ENCODE peak calls at places on chromosomes 16 and 17, in ten cellular contexts. M is SK-N-SH; W is CD8-positive, alpha-beta T cell; E is GM12878; A is A549; P is GM23338; I is uterus; J is gastrocnemius medialis; U is esophagus muscularis mucosa; D is lower lobe of right lung. S is an unnamed sample. For H3K4me1, the result is how much of the 10 kb centered on the place peaks cover.

GRCh38 chr16:68444058-68444657 is 4.2 kb downstream of the SMPD3 start:
- DNase-seq in P (peak), A (no peak), D (no peak), U (no peak), E (no peak), M (no peak), J (no peak), I (no peak), W (no peak), S (peak)

GRCh38 chr16:17476414-17477259 is 5.9 kb upstream of the XYLT1 start:
- DNase-seq in D (no peak), M (peak), J (no peak), W (peak), U (no peak), P (peak), A (peak), E (no peak), I (no peak), S (peak)

GRCh38 chr17:41393826-41394225 is 3.6 kb downstream of the KRT31 start:
- DNase-seq in P (no peak), J (no peak), I (no peak), D (no peak), M (no peak), U (no peak), W (no peak), A (no peak), E (no peak), S (no peak)

GRCh38 chr17:40915199-40915661 is 22.2 kb downstream of the KRT23 start:
- DNase-seq in A (peak), M (no peak), I (no peak), E (peak), D (no peak), J (no peak), U (no peak), P (no peak), W (no peak), S (no peak)

GRCh38 chr17:22490399-22490798 is 798.1 kb downstream of the KCNJ18 start:
- DNase-seq in A (no peak), U (no peak), D (no peak), M (no peak), J (no peak), P (no peak), W (no peak), E (no peak), I (no peak), S (no peak)

GRCh38 chr16:15829460-15829859 is 27.4 kb downstream of the MYH11 start:
- DNase-seq in P (peak), E (no peak), M (no peak), W (no peak), A (no peak), D (peak), I (peak), J (peak), U (peak), S (peak)

GRCh38 chr16:57000271-57001025 is 11.1 kb downstream of the NLRC5 start:
- DNase-seq in A (peak), W (peak), M (no peak), P (no peak), I (peak), E (peak), U (no peak), D (no peak), J (no peak), S (no peak)

GRCh38 chr17:77495575-77495974 is 354.8 kb downstream of the SEC14L1 start:
- DNase-seq in W (no peak), P (no peak), U (no peak), J (no peak), M (peak), E (no peak), D (no peak), A (no peak), I (no peak), S (no peak)

GRCh38 chr16:69270395-69270794 is 40.8 kb upstream of the VPS4A start:
- DNase-seq in A (no peak), M (no peak), D (no peak), W (no peak), U (no peak), E (no peak), J (no peak), P (no peak), I (no peak), S (no peak)

GRCh38 chr16:47446431-47446830 is 14.4 kb downstream of the ITFG1 start:
- DNase-seq in W (no peak), J (no peak), I (no peak), A (no peak), U (no peak), M (no peak), D (no peak), E (no peak), P (no peak), S (no peak)

GRCh38 chr16:71894229-71894920 is 956 bp upstream of the IST1 start:
- DNase-seq in A (no peak), M (peak), E (no peak), W (peak), D (peak), P (peak), U (no peak), J (peak), I (peak), S (peak)

GRCh38 chr17:1374426-1375177 is 25.4 kb downstream of the YWHAE start:
- DNase-seq in W (no peak), M (no peak), I (no peak), J (no peak), E (no peak), P (no peak), U (no peak), A (no peak), D (no peak), S (no peak)

GRCh38 chr17:74212262-74212912 is 984 bp upstream of the TTYH2 start:
- DNase-seq in A (no peak), D (peak), I (peak), J (no peak), W (peak), M (no peak), E (no peak), U (no peak), P (peak), S (no peak)

GRCh38 chr17:57597531-57598453 is 147.3 kb downstream of the CCDC182 start:
- DNase-seq in W (no peak), I (peak), A (peak), J (no peak), E (no peak), P (peak), M (peak), U (no peak), D (peak), S (peak)

GRCh38 chr17:83101805-83102480 is 22.5 kb downstream of the METRNL start:
- DNase-seq in A (no peak), U (no peak), P (no peak), D (peak), W (no peak), M (no peak), I (no peak), E (no peak), J (no peak), S (peak)

GRCh38 chr16:21222495-21223337 is 10.8 kb upstream of the ANKS4B start:
- DNase-seq in A (no peak), P (peak), U (no peak), W (no peak), D (no peak), J (no peak), E (no peak), M (no peak), I (no peak), S (no peak)

GRCh38 chr17:954431-955164 is 25.0 kb downstream of the NXN start:
- DNase-seq in W (no peak), P (peak), I (peak), E (no peak), J (no peak), A (peak), U (no peak), M (no peak), D (peak), S (no peak)

GRCh38 chr16:78866556-78866955 is 734.0 kb downstream of the MAF start:
- DNase-seq in A (no peak), D (no peak), M (no peak), U (no peak), J (peak), W (no peak), I (no peak), E (no peak), P (no peak), S (no peak)

GRCh38 chr17:53032861-53033271 is 789.9 kb upstream of the KIF2B start:
- DNase-seq in P (peak), J (no peak), D (no peak), W (no peak), E (no peak), U (no peak), I (no peak), A (no peak), M (peak), S (no peak)

GRCh38 chr16:85847681-85848601 is 48.4 kb downstream of the COX4I1 start:
- DNase-seq in J (no peak), M (no peak), D (no peak), A (no peak), P (no peak), E (no peak), W (no peak), U (no peak), I (no peak), S (peak)

GRCh38 chr17:80869476-80869875 is 122.2 kb upstream of the CHMP6 start:
- DNase-seq in J (no peak), P (no peak), I (no peak), A (no peak), U (no peak), D (peak), E (no peak), M (no peak), W (no peak), S (no peak)

GRCh38 chr16:29814592-29814991 is 1.4 kb upstream of the PAGR1 start:
- DNase-seq in W (no peak), P (peak), I (no peak), U (no peak), D (no peak), E (no peak), A (no peak), J (no peak), M (no peak), S (peak)

GRCh38 chr16:84836967-84837366 is 17.2 kb downstream of the CRISPLD2 start:
- DNase-seq in P (no peak), D (peak), I (no peak), J (no peak), U (no peak), A (no peak), M (peak), W (no peak), E (no peak), S (no peak)

GRCh38 chr17:80267391-80267790 is 6.7 kb downstream of the RNF213 start:
- DNase-seq in P (no peak), W (peak), I (no peak), A (no peak), M (no peak), J (no peak), D (no peak), E (no peak), U (no peak), S (no peak)

GRCh38 chr16:79808731-79809130 is 208.2 kb upstream of the MAF start:
- DNase-seq in D (no peak), W (no peak), M (no peak), J (no peak), U (peak), I (no peak), P (no peak), E (no peak), A (no peak), S (no peak)

GRCh38 chr16:72856797-72857196 is 191.1 kb downstream of the ZFHX3 start:
- DNase-seq in P (peak), D (no peak), I (no peak), M (peak), U (no peak), E (no peak), J (no peak), W (no peak), A (peak), S (no peak)

GRCh38 chr16:85570213-85570734 is 42.8 kb upstream of the GSE1 start:
- DNase-seq in W (peak), M (no peak), D (no peak), J (no peak), I (no peak), U (no peak), E (no peak), A (no peak), P (no peak), S (no peak)

GRCh38 chr17:560379-560935 is 154.2 kb downstream of the VPS53 start:
- DNase-seq in E (no peak), I (no peak), P (no peak), J (no peak), W (no peak), A (no peak), U (no peak), M (no peak), D (no peak), S (peak)

GRCh38 chr17:11122908-11123307 is 118.1 kb upstream of the SHISA6 start:
- DNase-seq in P (no peak), J (no peak), I (peak), M (no peak), A (no peak), U (no peak), D (no peak), E (no peak), W (no peak), S (no peak)

GRCh38 chr16:90078594-90078895 is 1.4 kb upstream of the PRDM7 start:
- DNase-seq in P (no peak), M (no peak), D (no peak), U (no peak), A (no peak), E (no peak), J (no peak), I (no peak), W (no peak), S (no peak)

GRCh38 chr16:4678596-4678995 is 14.8 kb upstream of the NUDT16L1 start:
- DNase-seq in U (no peak), J (no peak), E (no peak), W (no peak), D (no peak), M (no peak), I (no peak), A (no peak), P (no peak), S (no peak)

GRCh38 chr16:4680673-4681470 is 12.5 kb upstream of the NUDT16L1 start:
- DNase-seq in W (peak), I (no peak), A (no peak), D (peak), E (no peak), M (no peak), J (no peak), P (no peak), U (no peak), S (no peak)

GRCh38 chr16:4679156-4679853 is 14.1 kb upstream of the NUDT16L1 start:
- DNase-seq in A (no peak), E (no peak), U (no peak), P (no peak), D (peak), W (peak), I (peak), J (no peak), M (peak), S (peak)

GRCh38 chr16:4681471-4682083 is 11.8 kb upstream of the NUDT16L1 start:
- DNase-seq in U (no peak), E (no peak), D (peak), W (peak), P (no peak), I (no peak), A (no peak), J (no peak), M (no peak), S (peak)

GRCh38 chr16:4679854-4680636 is 13.3 kb upstream of the NUDT16L1 start:
- DNase-seq in P (no peak), A (no peak), J (no peak), E (no peak), U (no peak), I (peak), W (peak), M (no peak), D (peak), S (peak)
- H3K4me3 ChIP-seq in P (no peak), A (no peak), J (peak), E (no peak), U (peak), I (peak), W (no peak), M (no peak), D (peak), S (no peak)

GRCh38 chr17:35757243-35757642 is 3.4 kb upstream of the C17orf50 start:
- DNase-seq in D (no peak), U (no peak), J (no peak), M (no peak), I (no peak), A (no peak), W (no peak), P (no peak), E (no peak), S (no peak)
- TF ChIP-seq CTCF in D (no peak), U (no peak), J (no peak), M (no peak), I (no peak), A (no peak), W (no peak), P (no peak), E (no peak), S (no peak)

DNA sequence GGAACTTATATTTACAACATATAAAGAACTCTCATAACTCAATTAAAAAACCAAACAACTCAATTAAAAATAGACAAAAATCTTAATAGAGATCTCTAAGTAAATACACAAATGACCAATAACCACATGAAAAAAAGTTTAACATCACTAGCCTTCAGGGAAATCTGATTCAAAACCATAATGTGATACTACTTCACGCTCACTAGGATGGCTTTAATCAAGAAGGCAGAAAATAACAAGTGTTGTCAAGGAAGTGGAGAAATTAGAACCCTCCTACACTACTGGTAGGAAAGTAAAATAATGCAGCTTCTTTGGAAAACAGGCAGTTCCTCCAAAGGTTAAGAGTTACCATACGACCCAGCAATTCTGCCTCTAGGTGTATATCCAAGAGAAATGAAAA is 8.4 kb downstream of the PHF12 start:
- DNase-seq in D (no peak), P (no peak), M (no peak), U (no peak), E (no peak), J (no peak), W (no peak), I (no peak), A (no peak), S (no peak)
- H3K4me1 ChIP-seq in D (half or more), P (half or more), M (under half), U (half or more), E (under half), J (half or more), W (half or more), I (under half), A (under half), S (under half)

GRCh38 chr17:39772987-39773664 is 35.4 kb downstream of the GRB7 start:
- DNase-seq in M (no peak), P (no peak), A (no peak), U (no peak), J (no peak), E (no peak), I (no peak), W (no peak), D (no peak), S (no peak)

GRCh38 chr17:39775075-39775474 is 37.3 kb downstream of the GRB7 start:
- DNase-seq in E (peak), P (no peak), W (no peak), I (no peak), J (no peak), A (no peak), U (no peak), D (no peak), M (no peak), S (no peak)

GRCh38 chr17:39776267-39776666 is 38.5 kb downstream of the GRB7 start:
- DNase-seq in W (peak), E (no peak), A (no peak), P (no peak), M (no peak), D (no peak), I (no peak), U (no peak), J (no peak), S (no peak)

GRCh38 chr17:39772415-39772814 is 34.7 kb downstream of the GRB7 start:
- DNase-seq in W (no peak), A (no peak), P (no peak), I (no peak), U (no peak), E (no peak), M (no peak), D (no peak), J (no peak), S (no peak)

GRCh38 chr17:39774043-39774442 is 36.3 kb downstream of the GRB7 start:
- DNase-seq in A (no peak), P (no peak), W (no peak), J (no peak), U (no peak), I (no peak), M (no peak), E (no peak), D (no peak), S (no peak)
- H3K4me3 ChIP-seq in A (no peak), P (no peak), W (no peak), J (no peak), U (no peak), I (no peak), M (no peak), E (peak), D (no peak), S (no peak)